ENCODE peak calls at places on chromosomes 2 and 18, in six cellular contexts. One of them, this sample, is unnamed.

GRCh38 chr2:72770879-72771461 is 54.9 kb downstream of the EXOC6B start:
- DNase-seq in Panc1: no peak
- DNase-seq in heart left ventricle: no peak
- DNase-seq in left ventricle myocardium inferior: no peak
- DNase-seq in Peyer's patch: no peak
- DNase-seq in cardiac muscle cell: peak; percentile 83
- DNase-seq in this sample: peak; percentile 21

GRCh38 chr18:9239708-9240107 is 94.9 kb upstream of the TWSG1 start:
- DNase-seq in heart left ventricle: no peak
- DNase-seq in cardiac muscle cell: peak; percentile 10
- DNase-seq in Panc1: no peak
- DNase-seq in left ventricle myocardium inferior: no peak
- DNase-seq in Peyer's patch: no peak
- DNase-seq in this sample: no peak

GRCh38 chr18:4035521-4035920 is 419.6 kb downstream of the DLGAP1 start:
- DNase-seq in Panc1: no peak
- DNase-seq in left ventricle myocardium inferior: no peak
- DNase-seq in heart left ventricle: no peak
- DNase-seq in cardiac muscle cell: no peak
- DNase-seq in Peyer's patch: no peak
- DNase-seq in this sample: no peak

GRCh38 chr2:108988796-108989713 is at the start of gene EDAR:
- DNase-seq in heart left ventricle: no peak
- DNase-seq in cardiac muscle cell: peak; percentile 41
- DNase-seq in left ventricle myocardium inferior: peak; percentile 23
- DNase-seq in Panc1: no peak
- DNase-seq in Peyer's patch: peak; percentile 66
- DNase-seq in this sample: no peak

GRCh38 chr2:1586251-1586945 is 157.9 kb downstream of the PXDN start:
- DNase-seq in left ventricle myocardium inferior: no peak
- DNase-seq in cardiac muscle cell: no peak
- DNase-seq in Panc1: no peak
- DNase-seq in Peyer's patch: no peak
- DNase-seq in heart left ventricle: no peak
- DNase-seq in this sample: no peak

GRCh38 chr2:85765081-85765731 is 11.4 kb downstream of the ATOH8 start:
- DNase-seq in heart left ventricle: peak; percentile 67
- DNase-seq in Peyer's patch: no peak
- DNase-seq in cardiac muscle cell: no peak
- DNase-seq in Panc1: no peak
- DNase-seq in left ventricle myocardium inferior: no peak
- DNase-seq in this sample: no peak

GRCh38 chr2:238104521-238105311 is 4.6 kb downstream of the ESPNL start:
- DNase-seq in cardiac muscle cell: no peak
- DNase-seq in left ventricle myocardium inferior: no peak
- DNase-seq in Peyer's patch: peak; percentile 41
- DNase-seq in heart left ventricle: peak; percentile 42
- DNase-seq in Panc1: no peak
- DNase-seq in this sample: peak; percentile 12

GRCh38 chr2:5696351-5696740 is 4.2 kb downstream of the SOX11 start:
- DNase-seq in heart left ventricle: no peak
- DNase-seq in left ventricle myocardium inferior: no peak
- DNase-seq in Peyer's patch: no peak
- DNase-seq in cardiac muscle cell: peak; percentile 10
- DNase-seq in Panc1: no peak
- DNase-seq in this sample: no peak

GRCh38 chr2:223560704-223561435 is 41.3 kb downstream of the SCG2 start:
- DNase-seq in Panc1: no peak
- DNase-seq in cardiac muscle cell: no peak
- DNase-seq in Peyer's patch: no peak
- DNase-seq in heart left ventricle: no peak
- DNase-seq in left ventricle myocardium inferior: no peak
- DNase-seq in this sample: no peak

GRCh38 chr2:64630752-64631151 is 23.0 kb downstream of the SERTAD2 start:
- DNase-seq in Peyer's patch: no peak
- DNase-seq in cardiac muscle cell: no peak
- DNase-seq in Panc1: no peak
- DNase-seq in heart left ventricle: peak; percentile 25
- DNase-seq in left ventricle myocardium inferior: no peak
- DNase-seq in this sample: no peak

GRCh38 chr18:61731169-61731568 is 161.6 kb downstream of the RNF152 start:
- DNase-seq in left ventricle myocardium inferior: no peak
- DNase-seq in Panc1: no peak
- DNase-seq in Peyer's patch: no peak
- DNase-seq in cardiac muscle cell: peak; percentile 19
- DNase-seq in heart left ventricle: no peak
- DNase-seq in this sample: no peak
- H3K27ac ChIP-seq in left ventricle myocardium inferior: peak overlapping the region; percentile 85
- H3K27ac ChIP-seq in Panc1: no peak overlapping the region
- H3K27ac ChIP-seq in Peyer's patch: no peak overlapping the region
- H3K27ac ChIP-seq in cardiac muscle cell: no peak overlapping the region
- H3K27ac ChIP-seq in heart left ventricle: peak overlapping the region; percentile 73
- H3K27ac ChIP-seq in this sample: peak overlapping the region; percentile 93

GRCh38 chr18:80112623-80113248 is 3.7 kb downstream of the ADNP2 start:
- DNase-seq in Peyer's patch: no peak
- DNase-seq in cardiac muscle cell: peak; percentile 34
- DNase-seq in Panc1: no peak
- DNase-seq in heart left ventricle: no peak
- DNase-seq in left ventricle myocardium inferior: no peak
- DNase-seq in this sample: no peak

GRCh38 chr18:80109676-80110078 is 615 bp downstream of the ADNP2 start:
- DNase-seq in Panc1: no peak
- DNase-seq in left ventricle myocardium inferior: peak; percentile 33
- DNase-seq in heart left ventricle: peak; percentile 67
- DNase-seq in cardiac muscle cell: peak; percentile 39
- DNase-seq in Peyer's patch: no peak
- DNase-seq in this sample: peak; percentile 33

GRCh38 chr18:80120932-80121331 is 11.9 kb downstream of the ADNP2 start:
- DNase-seq in left ventricle myocardium inferior: no peak
- DNase-seq in cardiac muscle cell: no peak
- DNase-seq in heart left ventricle: no peak
- DNase-seq in Peyer's patch: no peak
- DNase-seq in Panc1: no peak
- DNase-seq in this sample: no peak

GRCh38 chr18:80119111-80119510 is 10.0 kb downstream of the ADNP2 start:
- DNase-seq in heart left ventricle: no peak
- DNase-seq in Peyer's patch: no peak
- DNase-seq in left ventricle myocardium inferior: no peak
- DNase-seq in Panc1: no peak
- DNase-seq in cardiac muscle cell: no peak
- DNase-seq in this sample: no peak

GRCh38 chr18:80115035-80115434 is 6.0 kb downstream of the ADNP2 start:
- DNase-seq in Peyer's patch: no peak
- DNase-seq in left ventricle myocardium inferior: no peak
- DNase-seq in Panc1: no peak
- DNase-seq in heart left ventricle: no peak
- DNase-seq in cardiac muscle cell: no peak
- DNase-seq in this sample: no peak
- H3K4me3 ChIP-seq in Peyer's patch: no peak overlapping the region
- H3K4me3 ChIP-seq in left ventricle myocardium inferior: no peak overlapping the region
- H3K4me3 ChIP-seq in Panc1: no peak overlapping the region
- H3K4me3 ChIP-seq in heart left ventricle: no peak overlapping the region
- H3K4me3 ChIP-seq in cardiac muscle cell: no peak overlapping the region
- H3K4me3 ChIP-seq in this sample: no peak overlapping the region

DNA sequence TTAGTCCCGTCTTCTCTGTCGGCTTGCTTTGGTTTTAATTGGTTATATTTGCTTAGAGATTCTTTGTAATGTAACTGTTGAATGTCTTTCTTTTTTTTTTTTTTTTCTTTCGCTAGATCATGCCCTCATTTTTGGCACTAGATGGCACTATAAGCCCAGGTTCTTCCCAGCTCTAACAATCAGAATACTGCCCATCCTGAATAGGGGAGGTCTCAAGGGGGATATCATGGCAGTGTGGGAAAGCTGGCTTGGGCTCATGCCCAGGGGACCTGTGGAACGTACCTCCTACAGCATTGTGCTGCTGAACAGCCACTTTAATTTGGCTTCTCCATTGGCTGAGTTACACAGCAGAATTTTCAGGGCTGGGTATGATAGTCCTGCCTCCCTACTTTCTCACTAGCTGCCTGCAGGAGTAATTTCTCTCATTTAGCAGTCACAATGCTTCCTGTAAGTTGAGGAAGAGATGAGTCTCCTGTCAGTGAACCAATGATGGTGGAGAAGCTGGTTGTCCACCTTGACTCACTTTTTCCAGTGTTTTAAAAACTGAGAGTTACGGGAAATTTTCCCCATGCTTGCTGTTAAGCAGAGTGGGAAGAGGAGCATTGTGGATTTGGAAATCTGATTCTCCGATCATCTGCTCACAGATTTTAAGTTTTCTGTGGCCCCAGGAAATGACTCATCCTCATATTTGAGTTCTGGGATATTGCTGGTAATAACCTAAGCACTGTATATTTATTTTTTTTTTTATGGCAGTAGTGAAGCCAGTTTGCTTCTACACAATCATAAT is 47.2 kb downstream of the RAD51AP2 start:
- DNase-seq in cardiac muscle cell: peak; percentile 48
- DNase-seq in heart left ventricle: no peak
- DNase-seq in Peyer's patch: no peak
- DNase-seq in Panc1: peak; percentile 17
- DNase-seq in left ventricle myocardium inferior: no peak
- DNase-seq in this sample: no peak
- TF ChIP-seq CTCF in cardiac muscle cell: peak; percentile 41
- TF ChIP-seq CTCF in heart left ventricle: peak; percentile 13
- TF ChIP-seq CTCF in Peyer's patch: no peak
- TF ChIP-seq CTCF in Panc1: peak; percentile 52
- TF ChIP-seq CTCF in left ventricle myocardium inferior: peak; percentile 34
- TF ChIP-seq CTCF in this sample: no peak

GRCh38 chr2:217900010-217900779 is 102.6 kb downstream of the TNS1 start:
- DNase-seq in heart left ventricle: no peak
- DNase-seq in Panc1: no peak
- DNase-seq in Peyer's patch: no peak
- DNase-seq in left ventricle myocardium inferior: no peak
- DNase-seq in cardiac muscle cell: no peak
- DNase-seq in this sample: no peak

GRCh38 chr2:217897816-217898806 is 104.7 kb downstream of the TNS1 start:
- DNase-seq in heart left ventricle: no peak
- DNase-seq in left ventricle myocardium inferior: peak; percentile 57
- DNase-seq in Panc1: no peak
- DNase-seq in cardiac muscle cell: no peak
- DNase-seq in Peyer's patch: no peak
- DNase-seq in this sample: peak; percentile 31

GRCh38 chr2:217895070-217895635 is 107.6 kb downstream of the TNS1 start:
- DNase-seq in Panc1: no peak
- DNase-seq in cardiac muscle cell: no peak
- DNase-seq in left ventricle myocardium inferior: no peak
- DNase-seq in Peyer's patch: no peak
- DNase-seq in heart left ventricle: no peak
- DNase-seq in this sample: no peak

GRCh38 chr2:217899231-217900009 is 103.4 kb downstream of the TNS1 start:
- DNase-seq in Peyer's patch: no peak
- DNase-seq in Panc1: no peak
- DNase-seq in cardiac muscle cell: peak; percentile 90
- DNase-seq in left ventricle myocardium inferior: peak; percentile 65
- DNase-seq in heart left ventricle: no peak
- DNase-seq in this sample: peak; percentile 81

DNA sequence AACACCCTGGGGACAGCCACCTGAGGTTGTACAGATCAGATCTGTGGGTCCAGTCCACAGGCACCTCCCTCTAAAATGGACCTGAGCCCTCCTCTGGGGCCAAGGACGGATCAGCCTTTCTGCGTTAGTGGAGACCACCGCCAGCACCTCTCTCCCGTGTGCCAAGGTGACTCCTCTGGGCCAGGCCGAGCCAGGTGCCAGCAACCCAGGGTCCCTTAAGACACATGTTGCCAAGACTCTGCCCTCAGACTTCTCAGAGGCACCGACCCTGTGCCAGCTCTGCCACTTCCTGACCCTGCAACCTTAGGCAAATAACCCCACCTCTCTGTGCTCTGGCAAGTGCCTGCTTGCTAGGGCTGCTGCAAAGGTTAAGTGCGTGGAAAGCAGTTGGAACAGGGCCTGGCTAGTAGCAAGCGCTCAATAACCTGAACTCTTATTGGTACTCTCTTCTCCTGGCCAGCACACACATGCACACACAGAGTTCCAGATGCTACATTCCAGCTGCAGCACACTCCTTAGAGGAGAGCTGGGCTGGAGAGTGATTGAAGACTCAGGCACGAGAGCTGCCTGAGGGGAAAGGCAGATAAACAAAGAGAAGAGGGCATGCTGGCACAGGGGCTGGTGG is 105.6 kb downstream of the TNS1 start:
- DNase-seq in heart left ventricle: no peak
- DNase-seq in Peyer's patch: no peak
- DNase-seq in Panc1: no peak
- DNase-seq in cardiac muscle cell: no peak
- DNase-seq in left ventricle myocardium inferior: no peak
- DNase-seq in this sample: no peak
- H3K27ac ChIP-seq in heart left ventricle: peak overlapping the region; percentile 94
- H3K27ac ChIP-seq in Peyer's patch: no peak overlapping the region
- H3K27ac ChIP-seq in Panc1: no peak overlapping the region
- H3K27ac ChIP-seq in cardiac muscle cell: no peak overlapping the region
- H3K27ac ChIP-seq in left ventricle myocardium inferior: peak overlapping the region; percentile 95
- H3K27ac ChIP-seq in this sample: peak overlapping the region; percentile 97

DNA sequence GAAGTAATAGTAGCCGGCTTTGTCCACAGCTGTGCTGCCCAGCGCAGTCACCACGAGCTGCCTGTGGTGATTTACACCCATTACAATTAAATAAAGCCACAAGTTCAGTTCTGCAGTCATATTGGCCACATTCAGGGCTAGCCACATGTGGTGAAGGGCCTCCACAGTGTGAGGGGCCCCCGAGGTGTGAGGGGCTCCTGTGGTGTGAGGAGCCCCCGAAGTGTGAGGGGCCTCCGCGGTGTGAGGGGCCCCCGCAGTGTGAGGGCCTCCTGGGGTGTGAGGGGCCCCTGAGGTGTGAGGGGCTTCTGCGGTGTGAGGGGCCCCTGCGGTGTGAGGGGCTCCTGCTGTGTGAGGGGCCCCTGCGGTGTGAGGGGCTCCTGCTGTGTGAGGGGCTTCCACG is 191.2 kb downstream of the CTIF start:
- DNase-seq in left ventricle myocardium inferior: no peak
- DNase-seq in heart left ventricle: no peak
- DNase-seq in Panc1: no peak
- DNase-seq in Peyer's patch: no peak
- DNase-seq in cardiac muscle cell: no peak
- DNase-seq in this sample: no peak
- H3K4me3 ChIP-seq in left ventricle myocardium inferior: no peak overlapping the region
- H3K4me3 ChIP-seq in heart left ventricle: no peak overlapping the region
- H3K4me3 ChIP-seq in Panc1: no peak overlapping the region
- H3K4me3 ChIP-seq in Peyer's patch: no peak overlapping the region
- H3K4me3 ChIP-seq in cardiac muscle cell: no peak overlapping the region
- H3K4me3 ChIP-seq in this sample: no peak overlapping the region

GRCh38 chr18:33210575-33211189 is 229.8 kb downstream of the CCDC178 start:
- DNase-seq in Panc1: no peak
- DNase-seq in Peyer's patch: no peak
- DNase-seq in cardiac muscle cell: peak; percentile 45
- DNase-seq in left ventricle myocardium inferior: no peak
- DNase-seq in heart left ventricle: no peak
- DNase-seq in this sample: no peak
- TF ChIP-seq CTCF in Panc1: peak; percentile 76
- TF ChIP-seq CTCF in Peyer's patch: no peak
- TF ChIP-seq CTCF in cardiac muscle cell: peak; percentile 65
- TF ChIP-seq CTCF in left ventricle myocardium inferior: peak; percentile 52
- TF ChIP-seq CTCF in heart left ventricle: peak; percentile 50
- TF ChIP-seq CTCF in this sample: no peak